ENCODE peak calls at places on chromosomes 5 and 9, in four cellular contexts. J is fibroblast of lung, S is astrocyte, A is HCT116. L is an unnamed sample.

GRCh38 chr5:146877178-146877681 is 1.3 kb downstream of the PPP2R2B start:
- DNase-seq in J (no peak), S (no peak), A (no peak), L (no peak)

GRCh38 chr5:31531543-31531887 is 378 bp downstream of the DROSHA start:
- DNase-seq in J (peak; percentile 19), S (no peak), A (no peak), L (no peak)

GRCh38 chr5:58411372-58411771 is 48.5 kb downstream of the PLK2 start:
- DNase-seq in J (no peak), S (peak; percentile 10), A (no peak), L (no peak)

GRCh38 chr5:170552486-170553122 is 48.8 kb downstream of the KCNIP1 start:
- DNase-seq in J (peak; percentile 89), S (peak; percentile 94), A (no peak), L (no peak)

GRCh38 chr9:108074900-108075299 is 585.3 kb upstream of the KLF4 start:
- DNase-seq in J (no peak), S (no peak), A (no peak), L (no peak)

GRCh38 chr5:16936150-16937022 is at the start of gene MYO10:
- DNase-seq in J (peak; percentile 80), S (peak; percentile 51), A (no peak), L (no peak)

GRCh38 chr5:65721050-65721774 is 697 bp downstream of the SGTB start:
- DNase-seq in J (peak; percentile 79), S (peak; percentile 66), A (no peak), L (no peak)

GRCh38 chr9:131366745-131367401 is 27.0 kb upstream of the PRRC2B start:
- DNase-seq in J (peak; percentile 60), S (peak; percentile 80), A (no peak), L (no peak)

GRCh38 chr9:133327834-133328484 is 8.0 kb downstream of the SURF6 start:
- DNase-seq in J (no peak), S (no peak), A (no peak), L (no peak)

GRCh38 chr9:120383611-120383998 is 196.4 kb downstream of the CDK5RAP2 start:
- DNase-seq in J (no peak), S (no peak), A (no peak), L (no peak)

GRCh38 chr5:150299571-150300327 is 3.0 kb downstream of the ARSI start:
- DNase-seq in J (peak; percentile 76), S (peak; percentile 37), A (no peak), L (no peak)

GRCh38 chr5:160367261-160367660 is 3.2 kb downstream of the C1QTNF2 start:
- DNase-seq in J (no peak), S (no peak), A (no peak), L (no peak)

GRCh38 chr9:749712-750111 is 91.8 kb upstream of the DMRT1 start:
- DNase-seq in J (no peak), S (peak; percentile 39), A (no peak), L (no peak)

GRCh38 chr5:43702815-43703214 is 99.8 kb downstream of the NNT start:
- DNase-seq in J (peak; percentile 45), S (peak; percentile 62), A (no peak), L (no peak)

GRCh38 chr9:88741335-88741734 is 206.4 kb downstream of the NXNL2 start:
- DNase-seq in J (no peak), S (no peak), A (no peak), L (no peak)

GRCh38 chr5:122576266-122577016 is 198.4 kb upstream of the SNX2 start:
- DNase-seq in J (no peak), S (peak; percentile 46), A (no peak), L (no peak)

GRCh38 chr5:90399251-90399650 is 10.3 kb downstream of the CETN3 start:
- DNase-seq in J (no peak), S (peak; percentile 21), A (no peak), L (no peak)

GRCh38 chr9:13845460-13845859 is 468.5 kb downstream of the NFIB start:
- DNase-seq in J (peak; percentile 54), S (peak; percentile 96), A (no peak), L (no peak)

GRCh38 chr9:38208206-38208901 is 139.3 kb upstream of the SHB start:
- DNase-seq in J (no peak), S (no peak), A (no peak), L (no peak)

GRCh38 chr5:175588709-175589429 is 69.0 kb upstream of the HRH2 start:
- DNase-seq in J (no peak), S (no peak), A (no peak), L (no peak)

GRCh38 chr5:173456751-173457171 is 128.5 kb upstream of the STC2 start:
- DNase-seq in J (peak; percentile 37), S (peak; percentile 92), A (no peak), L (no peak)

GRCh38 chr9:74281674-74282073 is 215.5 kb upstream of the RORB start:
- DNase-seq in J (no peak), S (no peak), A (no peak), L (no peak)

GRCh38 chr9:136342191-136343120 is 15.1 kb downstream of the GPSM1 start:
- DNase-seq in J (peak; percentile 84), S (peak; percentile 48), A (no peak), L (no peak)

GRCh38 chr9:69771775-69772418 is 12.1 kb upstream of the PTAR1 start:
- DNase-seq in J (peak; percentile 77), S (peak; percentile 77), A (no peak), L (no peak)

GRCh38 chr9:98942906-98943681 is 613 bp upstream of the COL15A1 start:
- DNase-seq in J (no peak), S (no peak), A (no peak), L (no peak)

GRCh38 chr5:68419637-68420452 is 204.3 kb downstream of the PIK3R1 start:
- DNase-seq in J (peak; percentile 80), S (no peak), A (no peak), L (no peak)

GRCh38 chr9:34398875-34399274 is 22.2 kb upstream of the MYORG start:
- DNase-seq in J (no peak), S (no peak), A (no peak), L (no peak)

GRCh38 chr5:32308951-32309350 is 3.8 kb downstream of the MTMR12 start:
- DNase-seq in J (no peak), S (no peak), A (no peak), L (no peak)

GRCh38 chr9:4844031-4844430 is 51.3 kb downstream of the RCL1 start:
- DNase-seq in J (no peak), S (no peak), A (no peak), L (no peak)

GRCh38 chr9:133321411-133321935 is 14.5 kb downstream of the SURF6 start:
- DNase-seq in J (no peak), S (no peak), A (no peak), L (no peak)

GRCh38 chr5:51185985-51186384 is 197.3 kb upstream of the ISL1 start:
- DNase-seq in J (no peak), S (no peak), A (no peak), L (no peak)

GRCh38 chr5:73768-74502 is 18.0 kb upstream of the PLEKHG4B start:
- DNase-seq in J (no peak), S (no peak), A (no peak), L (no peak)

GRCh38 chr5:179766021-179766725 is 27.6 kb upstream of the LTC4S start:
- DNase-seq in J (peak; percentile 31), S (peak; percentile 79), A (no peak), L (no peak)

GRCh38 chr9:96618209-96619108 is 1.2 kb downstream of the CDC14B start:
- DNase-seq in J (peak; percentile 43), S (no peak), A (no peak), L (no peak)
- TF ChIP-seq EZH2 in J (no peak), S (no peak), A (no peak), L (no peak)

GRCh38 chr5:87410941-87411340 is 1.8 kb downstream of the CCNH start:
- DNase-seq in J (peak; percentile 80), S (peak; percentile 97), A (no peak), L (no peak)

GRCh38 chr5:87411586-87412416 is 929 bp downstream of the CCNH start:
- DNase-seq in J (peak; percentile 53), S (peak; percentile 72), A (peak; percentile 6), L (no peak)

GRCh38 chr5:87404359-87404758 is 8.4 kb downstream of the CCNH start:
- DNase-seq in J (no peak), S (no peak), A (no peak), L (no peak)

GRCh38 chr5:87405472-87406155 is 7.1 kb downstream of the CCNH start:
- DNase-seq in J (peak; percentile 37), S (no peak), A (no peak), L (no peak)

DNA sequence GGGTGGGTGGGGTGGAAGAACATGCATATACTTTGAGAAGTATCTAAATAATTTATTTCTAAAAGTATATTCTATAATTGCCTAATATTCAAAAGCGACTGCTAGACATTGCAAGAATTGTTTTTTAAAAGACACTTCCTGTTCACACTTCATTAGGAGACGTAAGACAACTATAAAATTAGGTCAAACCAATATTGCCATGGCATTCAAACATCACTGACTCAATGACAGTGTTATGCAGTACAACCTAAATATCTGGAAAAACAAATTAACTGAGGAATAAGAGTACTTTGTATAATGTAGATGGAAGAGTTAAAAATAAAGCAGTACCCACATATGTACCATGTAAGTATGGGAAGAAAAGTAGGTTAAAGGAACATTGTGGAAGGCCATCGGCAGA is 4.5 kb downstream of the CCNH start:
- DNase-seq in J (no peak), S (no peak), A (no peak), L (no peak)
- H3K4me3 ChIP-seq in J (no peak overlapping the region), S (no peak overlapping the region), A (no peak overlapping the region), L (no peak overlapping the region)

GRCh38 chr5:1836176-1836890 is 35.1 kb downstream of the NDUFS6 start:
- DNase-seq in J (no peak), S (no peak), A (no peak), L (no peak)
- TF ChIP-seq EZH2 in J (no peak), S (no peak), A (no peak), L (no peak)

DNA sequence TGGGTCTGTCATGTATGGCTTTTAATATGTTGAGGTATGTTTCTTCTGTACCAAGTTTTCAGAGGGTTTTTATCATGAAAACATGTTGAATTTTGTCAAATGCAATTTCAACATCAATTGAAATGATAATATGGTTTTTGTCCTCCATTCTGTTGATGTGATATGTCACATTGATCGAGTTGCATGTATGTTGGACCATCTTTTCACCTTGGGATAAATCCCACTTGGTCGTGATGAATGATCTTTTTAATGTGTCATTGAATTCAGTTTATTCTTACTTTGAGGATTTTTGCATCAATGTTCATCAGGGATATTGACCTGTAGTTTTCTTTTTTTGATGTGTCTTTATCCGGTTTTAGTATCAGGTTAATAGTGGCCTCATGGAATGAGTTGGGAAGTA is 288.5 kb downstream of the PJA2 start:
- DNase-seq in J (no peak), S (no peak), A (no peak), L (no peak)
- H3K4me3 ChIP-seq in J (no peak overlapping the region), S (no peak overlapping the region), A (no peak overlapping the region), L (no peak overlapping the region)

DNA sequence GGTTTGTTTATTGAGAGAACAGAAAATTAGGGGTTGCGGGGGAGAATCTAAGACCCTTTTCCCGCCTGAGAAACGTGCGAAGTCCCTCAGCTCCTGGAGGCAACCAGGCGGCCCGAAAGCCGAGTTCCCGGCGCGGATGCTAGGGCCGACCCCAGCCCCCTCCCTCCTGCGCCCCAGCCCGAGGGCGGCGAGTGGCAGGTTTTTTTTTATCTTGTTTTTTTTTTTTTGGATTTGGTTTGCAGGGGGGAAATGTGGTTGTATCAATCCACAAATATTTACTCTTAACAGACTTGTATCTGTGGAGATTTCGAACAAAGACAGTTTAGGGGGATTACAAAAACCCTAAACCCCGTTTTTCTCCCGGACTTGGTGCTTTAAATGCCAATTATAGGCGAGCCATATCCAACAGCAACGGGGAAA is 10.7 kb downstream of the LMX1B start:
- DNase-seq in J (no peak), S (no peak), A (no peak), L (no peak)
- TF ChIP-seq EZH2 in J (no peak), S (no peak), A (no peak), L (no peak)